ENCODE peak calls at places on chromosomes 7 and 10, in eight cellular contexts. One of them, this sample, is unnamed.

GRCh38 chr7:5682889-5683670 is 98.4 kb downstream of the RNF216 start:
- DNase-seq in LoVo: no peak
- DNase-seq in SK-MEL-5: peak; percentile 49
- DNase-seq in osteocyte: no peak
- DNase-seq in lower lobe of right lung: no peak
- DNase-seq in pons: no peak
- DNase-seq in HFFc6: no peak
- DNase-seq in GM03348: no peak
- DNase-seq in this sample: no peak

GRCh38 chr7:17152698-17153097 is 145.8 kb upstream of the AHR start:
- DNase-seq in LoVo: no peak
- DNase-seq in SK-MEL-5: no peak
- DNase-seq in osteocyte: no peak
- DNase-seq in lower lobe of right lung: no peak
- DNase-seq in pons: peak; percentile 19
- DNase-seq in HFFc6: no peak
- DNase-seq in GM03348: no peak
- DNase-seq in this sample: no peak

GRCh38 chr10:130507461-130507860 is 371.3 kb downstream of the GLRX3 start:
- DNase-seq in LoVo: no peak
- DNase-seq in SK-MEL-5: no peak
- DNase-seq in osteocyte: peak; percentile 69
- DNase-seq in lower lobe of right lung: no peak
- DNase-seq in pons: no peak
- DNase-seq in HFFc6: no peak
- DNase-seq in GM03348: no peak
- DNase-seq in this sample: no peak

GRCh38 chr10:84088626-84089025 is 50.7 kb upstream of the GHITM start:
- DNase-seq in LoVo: no peak
- DNase-seq in SK-MEL-5: no peak
- DNase-seq in osteocyte: no peak
- DNase-seq in lower lobe of right lung: no peak
- DNase-seq in pons: no peak
- DNase-seq in HFFc6: no peak
- DNase-seq in GM03348: no peak
- DNase-seq in this sample: no peak

GRCh38 chr7:767941-768729 is 41.1 kb upstream of the PRKAR1B start:
- DNase-seq in LoVo: no peak
- DNase-seq in SK-MEL-5: peak; percentile 98
- DNase-seq in osteocyte: no peak
- DNase-seq in lower lobe of right lung: no peak
- DNase-seq in pons: peak; percentile 22
- DNase-seq in HFFc6: no peak
- DNase-seq in GM03348: no peak
- DNase-seq in this sample: no peak

GRCh38 chr7:44665531-44666213 is 59.2 kb downstream of the OGDH start:
- DNase-seq in LoVo: no peak
- DNase-seq in SK-MEL-5: peak; percentile 20
- DNase-seq in osteocyte: no peak
- DNase-seq in lower lobe of right lung: no peak
- DNase-seq in pons: no peak
- DNase-seq in HFFc6: peak; percentile 53
- DNase-seq in GM03348: peak; percentile 82
- DNase-seq in this sample: no peak

GRCh38 chr10:79937256-79937635 is 11.7 kb downstream of the SFTPD start:
- DNase-seq in LoVo: no peak
- DNase-seq in SK-MEL-5: no peak
- DNase-seq in osteocyte: no peak
- DNase-seq in lower lobe of right lung: no peak
- DNase-seq in pons: no peak
- DNase-seq in HFFc6: no peak
- DNase-seq in GM03348: no peak
- DNase-seq in this sample: no peak

GRCh38 chr10:122158362-122158761 is 112.7 kb upstream of the BTBD16 start:
- DNase-seq in LoVo: no peak
- DNase-seq in SK-MEL-5: no peak
- DNase-seq in osteocyte: no peak
- DNase-seq in lower lobe of right lung: no peak
- DNase-seq in pons: no peak
- DNase-seq in HFFc6: no peak
- DNase-seq in GM03348: no peak
- DNase-seq in this sample: no peak

GRCh38 chr10:13990392-13990805 is 340.3 kb downstream of the FRMD4A start:
- DNase-seq in LoVo: no peak
- DNase-seq in SK-MEL-5: no peak
- DNase-seq in osteocyte: no peak
- DNase-seq in lower lobe of right lung: no peak
- DNase-seq in pons: no peak
- DNase-seq in HFFc6: no peak
- DNase-seq in GM03348: peak; percentile 33
- DNase-seq in this sample: no peak